ENCODE peak calls at places on chromosomes 6 and 20, in ten cellular contexts. E is AML-193; N is effector CD4-positive, alpha-beta T cell; Y is T-helper 1 cell; U is pons; B is NCI-H345; Q is AG08395; X is ELR; P is activated T-cell treated with anti-CD3 and anti-CD28 coated beads, Interleukin-2, amount 50 U/mL, for 4 hours; W is cardiac muscle cell. G is an unnamed sample.

GRCh38 chr20:62350098-62350628 is 16.9 kb downstream of the LAMA5 start:
- DNase-seq in B (peak), N (no peak), E (no peak), W (no peak), P (no peak), X (peak), Q (no peak), U (no peak), Y (no peak), G (no peak)

GRCh38 chr20:48761023-48761785 is 66.6 kb downstream of the PREX1 start:
- DNase-seq in U (no peak), B (no peak), Y (no peak), E (peak), P (peak), Q (no peak), X (no peak), W (no peak), N (peak), G (peak)

GRCh38 chr6:74320076-74320475 is 624.1 kb downstream of the CD109 start:
- DNase-seq in Y (no peak), N (no peak), Q (no peak), P (no peak), B (no peak), E (no peak), W (no peak), X (no peak), U (no peak), G (no peak)

GRCh38 chr20:44324343-44324742 is 12.5 kb upstream of the R3HDML start:
- DNase-seq in B (no peak), P (no peak), Q (no peak), W (no peak), N (no peak), E (no peak), Y (no peak), X (no peak), U (no peak), G (no peak)

GRCh38 chr20:33349493-33349892 is 51.8 kb downstream of the CDK5RAP1 start:
- DNase-seq in Q (no peak), W (no peak), U (no peak), N (no peak), B (no peak), P (no peak), E (no peak), Y (no peak), X (no peak), G (no peak)

GRCh38 chr20:38224534-38224933 is 36.0 kb downstream of the KIAA1755 start:
- DNase-seq in P (no peak), U (no peak), N (no peak), X (no peak), W (no peak), B (no peak), E (peak), Q (no peak), Y (no peak), G (peak)

GRCh38 chr20:45911486-45912343 is at the start of gene PLTP:
- DNase-seq in Q (peak), P (no peak), W (peak), U (peak), B (peak), X (peak), E (no peak), N (peak), Y (no peak), G (peak)

GRCh38 chr6:28597217-28597835 is 71.6 kb downstream of the GPX5 start:
- DNase-seq in W (no peak), X (peak), Y (no peak), N (no peak), P (no peak), U (no peak), Q (no peak), E (no peak), B (no peak), G (no peak)

GRCh38 chr6:170237999-170238740 is 52.7 kb downstream of the DLL1 start:
- DNase-seq in E (no peak), B (no peak), U (no peak), X (no peak), Y (no peak), P (no peak), N (no peak), Q (no peak), W (no peak), G (peak)

GRCh38 chr20:51062065-51062464 is 39.2 kb upstream of the KCNG1 start:
- DNase-seq in P (no peak), Y (no peak), N (no peak), E (no peak), X (peak), W (no peak), B (no peak), U (no peak), Q (no peak), G (no peak)

GRCh38 chr6:16802071-16802470 is 40.8 kb upstream of the ATXN1 start:
- DNase-seq in X (no peak), U (peak), Q (peak), Y (no peak), B (no peak), N (no peak), E (no peak), W (no peak), P (no peak), G (no peak)

GRCh38 chr20:49835031-49835430 is 22.4 kb downstream of the SLC9A8 start:
- DNase-seq in X (no peak), W (no peak), B (no peak), U (no peak), Q (no peak), P (no peak), Y (no peak), N (no peak), E (no peak), G (no peak)

GRCh38 chr6:32087574-32088486 is 21.3 kb downstream of the TNXB start:
- DNase-seq in N (peak), W (peak), E (peak), B (peak), Y (peak), Q (no peak), P (peak), X (peak), U (no peak), G (peak)

GRCh38 chr6:160356074-160356754 is 8.0 kb downstream of the SLC22A3 start:
- DNase-seq in P (no peak), Y (no peak), X (no peak), U (no peak), B (no peak), Q (no peak), E (no peak), W (no peak), N (no peak), G (no peak)